ENCODE peak calls at places on chromosomes 5 and 9, in seven cellular contexts. G is WERI-Rb-1, Q is T-cell, U is B cell, J is body of pancreas, I is DMS153, Y is EL. R is an unnamed sample.

GRCh38 chr5:138386290-138386689 is 33.8 kb downstream of the KDM3B start:
- DNase-seq in G (no peak), Q (no peak), J (no peak), I (no peak), Y (no peak), U (no peak), R (no peak)

GRCh38 chr5:163447875-163448274 is 10.5 kb downstream of the CCNG1 start:
- DNase-seq in Q (no peak), I (no peak), J (no peak), U (no peak), Y (no peak), G (no peak), R (no peak)

GRCh38 chr5:68115584-68115983 is 100.0 kb upstream of the PIK3R1 start:
- DNase-seq in U (no peak), I (no peak), J (no peak), Q (no peak), G (no peak), Y (no peak), R (no peak)

GRCh38 chr5:176692326-176692725 is 45.0 kb downstream of the TSPAN17 start:
- DNase-seq in J (no peak), G (no peak), I (no peak), U (no peak), Y (no peak), Q (no peak), R (no peak)

GRCh38 chr9:72485821-72486605 is 35.4 kb upstream of the TMC1 start:
- DNase-seq in G (no peak), Q (no peak), I (no peak), U (no peak), Y (peak), J (no peak), R (no peak)

GRCh38 chr5:72353046-72353445 is 32.9 kb downstream of the PTCD2 start:
- DNase-seq in Q (no peak), G (no peak), I (no peak), J (no peak), Y (peak), U (no peak), R (no peak)

GRCh38 chr9:79701651-79702050 is 129.9 kb downstream of the TLE4 start:
- DNase-seq in Q (no peak), I (no peak), J (peak), G (no peak), U (no peak), Y (peak), R (no peak)

GRCh38 chr9:74521009-74521408 is 23.9 kb downstream of the RORB start:
- DNase-seq in I (no peak), Y (no peak), Q (no peak), G (no peak), U (no peak), J (no peak), R (no peak)

GRCh38 chr9:135183538-135184153 is 96.2 kb downstream of the OLFM1 start:
- DNase-seq in Q (no peak), J (no peak), G (no peak), U (no peak), I (no peak), Y (no peak), R (no peak)

GRCh38 chr9:13139641-13140171 is 139.8 kb downstream of the MPDZ start:
- DNase-seq in Q (no peak), Y (peak), G (no peak), I (no peak), U (no peak), J (no peak), R (no peak)

GRCh38 chr9:124880501-124880900 is 18.6 kb downstream of the ARPC5L start:
- DNase-seq in U (no peak), J (no peak), I (no peak), Y (no peak), G (no peak), Q (no peak), R (peak)

GRCh38 chr5:139808481-139809330 is 13.1 kb downstream of the PSD2 start:
- DNase-seq in U (no peak), Q (no peak), Y (peak), G (no peak), J (no peak), I (no peak), R (peak)

GRCh38 chr5:98248949-98249348 is 524.5 kb upstream of the RGMB start:
- DNase-seq in Q (no peak), G (no peak), I (no peak), J (no peak), U (no peak), Y (peak), R (no peak)

GRCh38 chr9:25960235-25960634 is 282.0 kb upstream of the TUSC1 start:
- DNase-seq in J (no peak), Y (no peak), U (no peak), Q (no peak), G (no peak), I (no peak), R (no peak)

GRCh38 chr9:125544988-125545651 is 161.9 kb downstream of the MAPKAP1 start:
- DNase-seq in G (no peak), Q (no peak), I (no peak), Y (peak), U (no peak), J (peak), R (no peak)

GRCh38 chr5:139341689-139342422 is at the start of gene PAIP2:
- DNase-seq in Y (peak), Q (peak), I (peak), J (peak), G (peak), U (peak), R (peak)

GRCh38 chr9:72614057-72614456 is 92.6 kb downstream of the TMC1 start:
- DNase-seq in U (no peak), I (no peak), Q (no peak), G (no peak), Y (no peak), J (no peak), R (no peak)

GRCh38 chr5:177103523-177104253 is 17.0 kb downstream of the FGFR4 start:
- DNase-seq in J (no peak), Y (no peak), U (no peak), G (no peak), Q (no peak), I (no peak), R (no peak)

GRCh38 chr5:92467695-92468094 is 1084.6 kb upstream of the ARRDC3 start:
- DNase-seq in I (no peak), Q (no peak), G (no peak), Y (no peak), U (no peak), J (no peak), R (no peak)

GRCh38 chr5:93079046-93079445 is 502.0 kb downstream of the NR2F1-AS1 start:
- DNase-seq in I (no peak), U (no peak), G (no peak), Y (no peak), J (peak), Q (no peak), R (no peak)

R was measured in WTC11.